ENCODE peak calls at places on chromosomes 2 and 18, in ten cellular contexts. H, E, G, Y, A, S, K, R, W and C are unnamed samples.

GRCh38 chr2:123532999-123533398 is 492.1 kb upstream of the CNTNAP5 start:
- DNase-seq in Y (no peak), S (no peak), H (no peak), R (no peak), G (no peak), E (no peak), A (no peak), K (no peak), W (no peak), C (no peak)

GRCh38 chr2:24365051-24365450 is 4.7 kb upstream of the ITSN2 start:
- DNase-seq in R (no peak), G (peak; percentile 95), W (no peak), S (no peak), Y (no peak), A (peak; percentile 26), K (no peak), E (no peak), H (peak; percentile 82), C (peak; percentile 11)

GRCh38 chr2:55865095-55865835 is 58.3 kb downstream of the EFEMP1 start:
- DNase-seq in R (no peak), G (peak; percentile 59), A (peak; percentile 29), Y (no peak), W (peak; percentile 41), S (no peak), E (no peak), H (no peak), K (no peak), C (peak; percentile 70)

GRCh38 chr2:105598853-105599252 is 145.9 kb upstream of the NCK2 start:
- DNase-seq in E (no peak), S (no peak), Y (no peak), A (no peak), R (no peak), G (no peak), H (no peak), K (no peak), W (no peak), C (no peak)

GRCh38 chr2:61288070-61288841 is 126.3 kb downstream of the C2orf74 start:
- DNase-seq in G (no peak), S (no peak), K (no peak), Y (no peak), W (peak; percentile 53), E (no peak), A (peak; percentile 19), H (no peak), R (no peak), C (no peak)

GRCh38 chr2:171365232-171365631 is 68.6 kb downstream of the METTL8 start:
- DNase-seq in H (no peak), R (no peak), A (no peak), Y (no peak), W (no peak), G (peak; percentile 42), E (no peak), S (no peak), K (no peak), C (peak; percentile 46)

GRCh38 chr2:136384541-136385303 is 266.8 kb upstream of the CXCR4 start:
- DNase-seq in A (peak; percentile 33), E (no peak), K (peak; percentile 57), R (peak; percentile 71), H (peak; percentile 22), Y (peak; percentile 10), W (peak; percentile 47), S (peak; percentile 37), G (peak; percentile 44), C (peak; percentile 29)

GRCh38 chr2:68561372-68561771 is 82.0 kb upstream of the PROKR1 start:
- DNase-seq in G (peak; percentile 52), A (no peak), W (no peak), S (no peak), K (no peak), Y (no peak), R (no peak), H (no peak), E (no peak), C (peak; percentile 20)

GRCh38 chr18:63775166-63775730 is at the start of gene SERPINB7:
- DNase-seq in E (no peak), R (no peak), S (no peak), W (no peak), Y (peak; percentile 26), G (no peak), A (peak; percentile 91), H (no peak), K (no peak), C (peak; percentile 85)

GRCh38 chr2:68643011-68643873 is at the start of gene PROKR1:
- DNase-seq in E (no peak), H (peak; percentile 25), A (peak; percentile 55), Y (peak; percentile 21), R (no peak), G (peak; percentile 10), S (peak; percentile 79), W (peak; percentile 36), K (peak; percentile 57), C (peak; percentile 11)

GRCh38 chr2:50564781-50565180 is 467.2 kb downstream of the NRXN1 start:
- DNase-seq in R (no peak), H (no peak), A (no peak), Y (no peak), E (no peak), S (no peak), G (no peak), W (no peak), K (no peak), C (peak; percentile 7)

GRCh38 chr2:148901142-148901541 is 26.1 kb downstream of the KIF5C start:
- DNase-seq in A (no peak), E (no peak), R (no peak), H (no peak), G (no peak), Y (no peak), K (peak; percentile 82), W (no peak), S (no peak), C (no peak)

GRCh38 chr2:55618025-55618648 is 715 bp upstream of the PPP4R3B start:
- DNase-seq in E (no peak), K (no peak), H (no peak), A (peak; percentile 61), G (no peak), S (no peak), R (peak; percentile 45), Y (no peak), W (peak; percentile 25), C (peak; percentile 27)

GRCh38 chr18:12637393-12637792 is 20.5 kb downstream of the SPIRE1 start:
- DNase-seq in E (no peak), H (no peak), S (no peak), K (no peak), W (peak; percentile 45), Y (no peak), G (no peak), R (no peak), A (peak; percentile 84), C (peak; percentile 56)

GRCh38 chr2:88729061-88729745 is 37.7 kb downstream of the RPIA start:
- DNase-seq in H (no peak), A (no peak), W (peak; percentile 32), S (no peak), E (no peak), Y (peak; percentile 25), R (no peak), K (no peak), G (peak; percentile 68), C (peak; percentile 45)

GRCh38 chr2:69168144-69168813 is 155.3 kb downstream of the ANTXR1 start:
- DNase-seq in K (no peak), G (no peak), A (no peak), R (no peak), W (no peak), S (no peak), E (no peak), H (no peak), Y (no peak), C (no peak)